ENCODE peak calls at places on chromosomes 2 and 18, in four cellular contexts. I is upper lobe of right lung, O is activated B cell treated with CpG ODN at 0.5 μM for 24 hours, Z is fibroblast of pulmonary artery. V is an unnamed sample.

GRCh38 chr18:26073742-26074141 is 16.7 kb downstream of the SS18 start:
- DNase-seq in I (no peak), O (no peak), Z (peak), V (no peak)

GRCh38 chr18:43396266-43396665 is 119.0 kb upstream of the SYT4 start:
- DNase-seq in I (no peak), O (no peak), Z (peak), V (no peak)

GRCh38 chr18:34707670-34708069 is 2.4 kb upstream of the DTNA start:
- DNase-seq in I (no peak), O (no peak), Z (peak), V (no peak)

GRCh38 chr2:120765031-120765910 is 29.6 kb downstream of the GLI2 start:
- DNase-seq in I (peak), O (no peak), Z (peak), V (no peak)

GRCh38 chr2:226794751-226795171 is 4.9 kb downstream of the IRS1 start:
- DNase-seq in I (no peak), O (no peak), Z (peak), V (no peak)

GRCh38 chr2:214465386-214466146 is 54.7 kb downstream of the VWC2L start:
- DNase-seq in I (no peak), O (no peak), Z (peak), V (no peak)

GRCh38 chr2:107648781-107649413 is 177.8 kb upstream of the RGPD4 start:
- DNase-seq in I (no peak), O (no peak), Z (no peak), V (no peak)

GRCh38 chr2:192498747-192499146 is 304.0 kb upstream of the TMEFF2 start:
- DNase-seq in I (no peak), O (no peak), Z (no peak), V (no peak)

GRCh38 chr2:99880148-99880983 is 262.0 kb downstream of the AFF3 start:
- DNase-seq in I (no peak), O (no peak), Z (peak), V (no peak)

GRCh38 chr2:97742381-97742847 is 29.0 kb downstream of the ZAP70 start:
- DNase-seq in I (no peak), O (no peak), Z (no peak), V (no peak)

GRCh38 chr2:173350383-173350782 is 4.3 kb upstream of the CDCA7 start:
- DNase-seq in I (no peak), O (no peak), Z (no peak), V (no peak)

DNA sequence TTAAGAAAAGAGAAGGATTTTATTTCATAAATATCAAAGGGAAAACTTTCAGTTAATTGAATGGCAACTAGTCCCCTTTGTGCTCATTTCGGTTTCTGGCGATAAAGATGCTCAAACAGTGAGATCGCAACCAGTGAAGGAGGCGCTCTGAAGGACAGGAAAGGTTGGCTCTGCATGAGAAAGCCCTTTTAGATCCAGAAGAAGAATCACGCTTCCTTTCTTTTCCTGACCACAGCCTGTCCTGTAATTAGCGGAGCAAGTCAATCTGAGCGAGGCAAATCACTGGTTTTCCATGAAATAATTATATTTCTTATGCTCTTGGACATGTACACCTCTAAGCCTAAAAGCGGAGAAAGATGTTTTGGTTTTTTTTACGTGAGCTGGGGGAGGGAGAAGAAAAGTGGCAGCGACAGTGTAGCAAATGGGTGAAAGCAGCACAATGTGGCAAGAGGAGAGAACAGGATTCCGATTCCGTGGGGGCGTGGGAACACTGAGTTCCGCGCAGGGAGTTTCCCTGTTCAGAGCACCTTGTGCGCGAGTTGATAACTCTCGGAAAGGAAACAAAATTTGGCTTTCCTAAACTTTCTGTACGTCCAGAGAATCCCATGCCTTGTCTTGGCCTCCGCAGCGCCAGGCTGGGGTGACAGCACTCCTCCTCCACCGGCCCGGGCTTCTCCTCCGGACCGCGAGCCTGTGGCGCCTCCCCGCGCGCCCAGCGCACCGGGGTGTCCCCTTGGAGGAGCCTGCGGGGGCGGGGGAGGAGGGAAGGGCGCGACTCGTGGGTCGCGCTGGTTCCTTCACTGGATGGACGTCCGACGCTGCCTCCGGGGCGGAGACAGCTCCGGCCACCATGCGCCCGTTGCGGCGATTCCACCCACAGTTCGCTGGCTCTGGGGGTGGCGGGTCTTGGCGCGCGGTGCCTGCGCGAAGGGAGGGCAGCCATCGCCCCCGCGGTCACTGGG is 620 bp upstream of the SLC9A2 start:
- DNase-seq in I (peak), O (no peak), Z (no peak), V (no peak)
- TF ChIP-seq CTCF in I (no peak), O (no peak), Z (no peak), V (no peak)

DNA sequence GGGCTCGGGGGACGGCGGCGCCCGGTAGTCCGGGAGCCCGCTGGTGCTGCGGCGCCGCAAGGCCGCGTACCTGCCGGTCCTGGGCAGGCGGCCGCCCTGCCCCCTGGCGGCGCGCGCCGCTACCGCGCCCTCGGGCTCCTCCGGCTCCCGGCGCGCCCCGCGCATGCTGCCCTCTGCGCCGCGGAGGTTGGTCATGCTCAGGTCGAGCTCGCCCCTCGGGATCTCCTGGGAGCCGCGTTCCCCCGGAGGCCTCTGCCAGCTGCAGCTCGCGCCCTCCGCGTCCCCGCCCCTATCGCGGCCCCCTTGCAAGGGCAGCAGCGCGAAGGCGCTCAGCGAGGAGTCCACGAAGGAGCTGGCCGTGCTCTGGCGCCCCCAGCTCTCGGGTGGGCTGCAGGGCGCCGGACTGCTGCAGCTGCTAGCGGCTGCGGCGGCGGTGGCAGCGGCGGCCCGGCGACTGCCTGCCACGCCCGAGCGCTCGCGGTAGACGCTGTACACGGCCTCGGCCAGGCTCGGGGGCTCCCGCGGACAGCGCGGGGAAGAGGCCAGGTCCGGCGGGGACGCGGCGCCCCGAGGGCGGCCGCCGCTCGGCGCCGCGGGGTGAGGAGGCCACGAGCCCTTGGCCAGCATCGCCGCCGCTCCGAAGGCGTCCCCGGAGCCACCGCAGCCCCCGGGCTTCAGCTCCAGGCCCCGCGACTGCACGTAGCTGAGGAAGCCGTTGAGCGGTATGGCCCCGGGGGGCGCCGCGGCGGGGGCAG is 4.5 kb downstream of the TMEM200C start:
- DNase-seq in I (peak), O (peak), Z (peak), V (peak)
- TF ChIP-seq CTCF in I (peak), O (no peak), Z (no peak), V (peak)

GRCh38 chr2:30869988-30870387 is 62.7 kb upstream of the CAPN13 start:
- DNase-seq in I (no peak), O (no peak), Z (no peak), V (no peak)
- TF ChIP-seq CTCF in I (no peak), O (no peak), Z (no peak), V (no peak)

DNA sequence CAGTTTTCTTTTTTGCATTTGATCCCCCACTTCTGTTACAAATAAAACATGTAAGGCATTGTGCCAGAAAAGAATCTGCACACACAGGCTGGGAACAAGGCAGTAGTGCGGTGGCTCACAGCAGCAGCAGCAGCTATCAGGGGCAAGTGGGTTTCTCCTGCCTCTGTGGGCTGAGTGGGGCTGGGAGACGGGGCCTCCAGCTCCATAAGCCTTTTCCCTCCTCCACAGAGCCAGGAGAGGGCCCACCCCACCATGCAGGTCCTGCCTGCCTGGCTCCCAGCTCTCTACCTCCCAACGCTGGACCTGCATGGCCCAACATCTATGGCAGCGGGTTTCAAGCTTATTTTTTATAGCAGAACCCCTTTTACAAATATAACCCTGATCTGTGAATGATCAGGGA is 5.2 kb downstream of the ARID5A start:
- DNase-seq in I (peak), O (no peak), Z (no peak), V (no peak)
- TF ChIP-seq CTCF in I (no peak), O (no peak), Z (no peak), V (no peak)